ENCODE peak calls at places on chromosomes 5 and 9, in seven cellular contexts. One of them, this sample, is unnamed.

GRCh38 chr5:179262126-179262920 is 82.9 kb downstream of the ADAMTS2 start:
- DNase-seq in amygdala: no peak
- DNase-seq in stomach: peak
- DNase-seq in left colon: no peak
- DNase-seq in stromal cell of bone marrow: no peak
- DNase-seq in HTR-8/SVneo: no peak
- DNase-seq in stimulated activated CD4-positive, alpha-beta T cell treated with anti-CD3 and anti-CD28 coated beads, Interleukin-15, amount 100 ng/mL, for 48 hours: no peak
- DNase-seq in this sample: no peak

GRCh38 chr5:43121565-43122484 is 1.1 kb downstream of the ZNF131 start:
- DNase-seq in stomach: no peak
- DNase-seq in stimulated activated CD4-positive, alpha-beta T cell treated with anti-CD3 and anti-CD28 coated beads, Interleukin-15, amount 100 ng/mL, for 48 hours: no peak
- DNase-seq in stromal cell of bone marrow: peak
- DNase-seq in amygdala: no peak
- DNase-seq in left colon: peak
- DNase-seq in HTR-8/SVneo: peak
- DNase-seq in this sample: no peak

GRCh38 chr5:76204713-76205112 is 121.5 kb downstream of the SV2C start:
- DNase-seq in HTR-8/SVneo: no peak
- DNase-seq in stimulated activated CD4-positive, alpha-beta T cell treated with anti-CD3 and anti-CD28 coated beads, Interleukin-15, amount 100 ng/mL, for 48 hours: no peak
- DNase-seq in stromal cell of bone marrow: no peak
- DNase-seq in left colon: peak
- DNase-seq in amygdala: no peak
- DNase-seq in stomach: peak
- DNase-seq in this sample: peak

GRCh38 chr9:69456201-69456600 is 131.2 kb downstream of the ENTREP1 start:
- DNase-seq in stomach: no peak
- DNase-seq in amygdala: no peak
- DNase-seq in stromal cell of bone marrow: no peak
- DNase-seq in left colon: no peak
- DNase-seq in HTR-8/SVneo: no peak
- DNase-seq in stimulated activated CD4-positive, alpha-beta T cell treated with anti-CD3 and anti-CD28 coated beads, Interleukin-15, amount 100 ng/mL, for 48 hours: no peak
- DNase-seq in this sample: no peak

GRCh38 chr5:61916621-61917620 is 389.1 kb upstream of the KIF2A start:
- DNase-seq in amygdala: no peak
- DNase-seq in left colon: no peak
- DNase-seq in HTR-8/SVneo: peak
- DNase-seq in stomach: no peak
- DNase-seq in stimulated activated CD4-positive, alpha-beta T cell treated with anti-CD3 and anti-CD28 coated beads, Interleukin-15, amount 100 ng/mL, for 48 hours: no peak
- DNase-seq in stromal cell of bone marrow: no peak
- DNase-seq in this sample: no peak

GRCh38 chr9:98709968-98710965 is 1.5 kb upstream of the GABBR2 start:
- DNase-seq in stromal cell of bone marrow: peak
- DNase-seq in stimulated activated CD4-positive, alpha-beta T cell treated with anti-CD3 and anti-CD28 coated beads, Interleukin-15, amount 100 ng/mL, for 48 hours: no peak
- DNase-seq in amygdala: no peak
- DNase-seq in stomach: no peak
- DNase-seq in HTR-8/SVneo: peak
- DNase-seq in left colon: no peak
- DNase-seq in this sample: no peak

GRCh38 chr5:65986050-65986451 is 59.7 kb downstream of the ERBIN start:
- DNase-seq in stromal cell of bone marrow: peak
- DNase-seq in HTR-8/SVneo: peak
- DNase-seq in stimulated activated CD4-positive, alpha-beta T cell treated with anti-CD3 and anti-CD28 coated beads, Interleukin-15, amount 100 ng/mL, for 48 hours: no peak
- DNase-seq in amygdala: no peak
- DNase-seq in left colon: no peak
- DNase-seq in stomach: no peak
- DNase-seq in this sample: no peak

GRCh38 chr9:137299938-137300337 is 2.1 kb downstream of the NRARP start:
- DNase-seq in left colon: no peak
- DNase-seq in stromal cell of bone marrow: no peak
- DNase-seq in amygdala: no peak
- DNase-seq in stimulated activated CD4-positive, alpha-beta T cell treated with anti-CD3 and anti-CD28 coated beads, Interleukin-15, amount 100 ng/mL, for 48 hours: no peak
- DNase-seq in HTR-8/SVneo: no peak
- DNase-seq in stomach: no peak
- DNase-seq in this sample: peak

GRCh38 chr5:43563321-43563720 is 6.4 kb upstream of the PAIP1 start:
- DNase-seq in stimulated activated CD4-positive, alpha-beta T cell treated with anti-CD3 and anti-CD28 coated beads, Interleukin-15, amount 100 ng/mL, for 48 hours: no peak
- DNase-seq in stromal cell of bone marrow: peak
- DNase-seq in HTR-8/SVneo: no peak
- DNase-seq in amygdala: no peak
- DNase-seq in left colon: no peak
- DNase-seq in stomach: no peak
- DNase-seq in this sample: no peak

GRCh38 chr5:143442398-143442797 is 38.9 kb upstream of the NR3C1 start:
- DNase-seq in stromal cell of bone marrow: peak
- DNase-seq in stimulated activated CD4-positive, alpha-beta T cell treated with anti-CD3 and anti-CD28 coated beads, Interleukin-15, amount 100 ng/mL, for 48 hours: no peak
- DNase-seq in left colon: no peak
- DNase-seq in stomach: no peak
- DNase-seq in HTR-8/SVneo: no peak
- DNase-seq in amygdala: no peak
- DNase-seq in this sample: no peak

GRCh38 chr9:34035656-34036055 is 13.0 kb downstream of the UBAP2 start:
- DNase-seq in stomach: no peak
- DNase-seq in stromal cell of bone marrow: no peak
- DNase-seq in stimulated activated CD4-positive, alpha-beta T cell treated with anti-CD3 and anti-CD28 coated beads, Interleukin-15, amount 100 ng/mL, for 48 hours: no peak
- DNase-seq in left colon: no peak
- DNase-seq in HTR-8/SVneo: no peak
- DNase-seq in amygdala: no peak
- DNase-seq in this sample: no peak

GRCh38 chr9:109766351-109766750 is 13.6 kb upstream of the PALM2AKAP2 start:
- DNase-seq in left colon: no peak
- DNase-seq in stomach: no peak
- DNase-seq in amygdala: no peak
- DNase-seq in HTR-8/SVneo: peak
- DNase-seq in stimulated activated CD4-positive, alpha-beta T cell treated with anti-CD3 and anti-CD28 coated beads, Interleukin-15, amount 100 ng/mL, for 48 hours: no peak
- DNase-seq in stromal cell of bone marrow: peak
- DNase-seq in this sample: no peak

GRCh38 chr9:137168575-137168906 is 1.3 kb downstream of the LRRC26 start:
- DNase-seq in left colon: no peak
- DNase-seq in stomach: no peak
- DNase-seq in stromal cell of bone marrow: no peak
- DNase-seq in HTR-8/SVneo: no peak
- DNase-seq in amygdala: no peak
- DNase-seq in stimulated activated CD4-positive, alpha-beta T cell treated with anti-CD3 and anti-CD28 coated beads, Interleukin-15, amount 100 ng/mL, for 48 hours: no peak
- DNase-seq in this sample: no peak

GRCh38 chr5:107204413-107204812 is 466.3 kb downstream of the EFNA5 start:
- DNase-seq in left colon: no peak
- DNase-seq in stomach: no peak
- DNase-seq in amygdala: no peak
- DNase-seq in stromal cell of bone marrow: no peak
- DNase-seq in HTR-8/SVneo: no peak
- DNase-seq in stimulated activated CD4-positive, alpha-beta T cell treated with anti-CD3 and anti-CD28 coated beads, Interleukin-15, amount 100 ng/mL, for 48 hours: no peak
- DNase-seq in this sample: no peak

GRCh38 chr5:178460598-178461425 is 129.4 kb downstream of the COL23A1 start:
- DNase-seq in stimulated activated CD4-positive, alpha-beta T cell treated with anti-CD3 and anti-CD28 coated beads, Interleukin-15, amount 100 ng/mL, for 48 hours: peak
- DNase-seq in amygdala: no peak
- DNase-seq in left colon: peak
- DNase-seq in stomach: peak
- DNase-seq in HTR-8/SVneo: peak
- DNase-seq in stromal cell of bone marrow: no peak
- DNase-seq in this sample: no peak

GRCh38 chr9:130658893-130659698 is 5.3 kb upstream of the PRDM12 start:
- DNase-seq in amygdala: no peak
- DNase-seq in stromal cell of bone marrow: no peak
- DNase-seq in left colon: no peak
- DNase-seq in stomach: no peak
- DNase-seq in HTR-8/SVneo: no peak
- DNase-seq in stimulated activated CD4-positive, alpha-beta T cell treated with anti-CD3 and anti-CD28 coated beads, Interleukin-15, amount 100 ng/mL, for 48 hours: no peak
- DNase-seq in this sample: no peak

GRCh38 chr9:14497476-14497875 is 183.5 kb upstream of the NFIB start:
- DNase-seq in amygdala: no peak
- DNase-seq in stromal cell of bone marrow: peak
- DNase-seq in stomach: no peak
- DNase-seq in stimulated activated CD4-positive, alpha-beta T cell treated with anti-CD3 and anti-CD28 coated beads, Interleukin-15, amount 100 ng/mL, for 48 hours: no peak
- DNase-seq in HTR-8/SVneo: no peak
- DNase-seq in left colon: no peak
- DNase-seq in this sample: no peak

GRCh38 chr5:71922584-71923106 is 184.6 kb upstream of the MAP1B start:
- DNase-seq in amygdala: no peak
- DNase-seq in HTR-8/SVneo: no peak
- DNase-seq in stomach: no peak
- DNase-seq in stromal cell of bone marrow: no peak
- DNase-seq in stimulated activated CD4-positive, alpha-beta T cell treated with anti-CD3 and anti-CD28 coated beads, Interleukin-15, amount 100 ng/mL, for 48 hours: no peak
- DNase-seq in left colon: no peak
- DNase-seq in this sample: no peak

GRCh38 chr5:16508730-16509531 is 43.3 kb upstream of the ZNF622 start:
- DNase-seq in left colon: peak
- DNase-seq in amygdala: no peak
- DNase-seq in stromal cell of bone marrow: no peak
- DNase-seq in stimulated activated CD4-positive, alpha-beta T cell treated with anti-CD3 and anti-CD28 coated beads, Interleukin-15, amount 100 ng/mL, for 48 hours: no peak
- DNase-seq in HTR-8/SVneo: no peak
- DNase-seq in stomach: peak
- DNase-seq in this sample: peak

GRCh38 chr5:37275521-37275920 is 26.3 kb upstream of the CPLANE1 start:
- DNase-seq in stimulated activated CD4-positive, alpha-beta T cell treated with anti-CD3 and anti-CD28 coated beads, Interleukin-15, amount 100 ng/mL, for 48 hours: no peak
- DNase-seq in left colon: no peak
- DNase-seq in stromal cell of bone marrow: no peak
- DNase-seq in stomach: no peak
- DNase-seq in amygdala: no peak
- DNase-seq in HTR-8/SVneo: no peak
- DNase-seq in this sample: no peak

GRCh38 chr9:105064248-105065118 is 136.5 kb upstream of the ABCA1 start:
- DNase-seq in stimulated activated CD4-positive, alpha-beta T cell treated with anti-CD3 and anti-CD28 coated beads, Interleukin-15, amount 100 ng/mL, for 48 hours: no peak
- DNase-seq in left colon: peak
- DNase-seq in amygdala: peak
- DNase-seq in stromal cell of bone marrow: peak
- DNase-seq in HTR-8/SVneo: peak
- DNase-seq in stomach: peak
- DNase-seq in this sample: peak

GRCh38 chr9:136697146-136697820 is 10.0 kb upstream of the AGPAT2 start:
- DNase-seq in stimulated activated CD4-positive, alpha-beta T cell treated with anti-CD3 and anti-CD28 coated beads, Interleukin-15, amount 100 ng/mL, for 48 hours: no peak
- DNase-seq in stromal cell of bone marrow: no peak
- DNase-seq in amygdala: no peak
- DNase-seq in stomach: no peak
- DNase-seq in HTR-8/SVneo: no peak
- DNase-seq in left colon: no peak
- DNase-seq in this sample: no peak

GRCh38 chr5:58872670-58873273 is 289.9 kb downstream of the RAB3C start:
- DNase-seq in stromal cell of bone marrow: no peak
- DNase-seq in stimulated activated CD4-positive, alpha-beta T cell treated with anti-CD3 and anti-CD28 coated beads, Interleukin-15, amount 100 ng/mL, for 48 hours: no peak
- DNase-seq in HTR-8/SVneo: no peak
- DNase-seq in left colon: no peak
- DNase-seq in stomach: no peak
- DNase-seq in amygdala: no peak
- DNase-seq in this sample: no peak

GRCh38 chr5:160270704-160271103 is 41.4 kb downstream of the FABP6 start:
- DNase-seq in stomach: no peak
- DNase-seq in left colon: no peak
- DNase-seq in HTR-8/SVneo: no peak
- DNase-seq in stromal cell of bone marrow: no peak
- DNase-seq in stimulated activated CD4-positive, alpha-beta T cell treated with anti-CD3 and anti-CD28 coated beads, Interleukin-15, amount 100 ng/mL, for 48 hours: no peak
- DNase-seq in amygdala: no peak
- DNase-seq in this sample: no peak

GRCh38 chr5:132687995-132688394 is 14.2 kb downstream of the IL4 start:
- DNase-seq in stimulated activated CD4-positive, alpha-beta T cell treated with anti-CD3 and anti-CD28 coated beads, Interleukin-15, amount 100 ng/mL, for 48 hours: no peak
- DNase-seq in amygdala: no peak
- DNase-seq in stomach: no peak
- DNase-seq in HTR-8/SVneo: no peak
- DNase-seq in left colon: no peak
- DNase-seq in stromal cell of bone marrow: no peak
- DNase-seq in this sample: no peak

GRCh38 chr9:137194909-137195308 is 5.6 kb downstream of the TPRN start:
- DNase-seq in stimulated activated CD4-positive, alpha-beta T cell treated with anti-CD3 and anti-CD28 coated beads, Interleukin-15, amount 100 ng/mL, for 48 hours: no peak
- DNase-seq in stomach: peak
- DNase-seq in left colon: peak
- DNase-seq in HTR-8/SVneo: no peak
- DNase-seq in amygdala: no peak
- DNase-seq in stromal cell of bone marrow: no peak
- DNase-seq in this sample: peak

GRCh38 chr5:156178117-156178516 is 148.8 kb upstream of the SGCD start:
- DNase-seq in left colon: no peak
- DNase-seq in stromal cell of bone marrow: no peak
- DNase-seq in stomach: no peak
- DNase-seq in amygdala: no peak
- DNase-seq in HTR-8/SVneo: no peak
- DNase-seq in stimulated activated CD4-positive, alpha-beta T cell treated with anti-CD3 and anti-CD28 coated beads, Interleukin-15, amount 100 ng/mL, for 48 hours: no peak
- DNase-seq in this sample: no peak

GRCh38 chr5:143316844-143317631 is 86.4 kb downstream of the NR3C1 start:
- DNase-seq in HTR-8/SVneo: no peak
- DNase-seq in stimulated activated CD4-positive, alpha-beta T cell treated with anti-CD3 and anti-CD28 coated beads, Interleukin-15, amount 100 ng/mL, for 48 hours: no peak
- DNase-seq in stromal cell of bone marrow: no peak
- DNase-seq in amygdala: no peak
- DNase-seq in left colon: no peak
- DNase-seq in stomach: no peak
- DNase-seq in this sample: no peak

GRCh38 chr5:65986796-65987195 is 60.4 kb downstream of the ERBIN start:
- DNase-seq in stromal cell of bone marrow: no peak
- DNase-seq in stimulated activated CD4-positive, alpha-beta T cell treated with anti-CD3 and anti-CD28 coated beads, Interleukin-15, amount 100 ng/mL, for 48 hours: no peak
- DNase-seq in left colon: no peak
- DNase-seq in HTR-8/SVneo: no peak
- DNase-seq in stomach: no peak
- DNase-seq in amygdala: no peak
- DNase-seq in this sample: no peak

GRCh38 chr9:96067004-96067403 is 191.5 kb downstream of the ERCC6L2 start:
- DNase-seq in amygdala: no peak
- DNase-seq in HTR-8/SVneo: no peak
- DNase-seq in left colon: no peak
- DNase-seq in stomach: no peak
- DNase-seq in stromal cell of bone marrow: peak
- DNase-seq in stimulated activated CD4-positive, alpha-beta T cell treated with anti-CD3 and anti-CD28 coated beads, Interleukin-15, amount 100 ng/mL, for 48 hours: no peak
- DNase-seq in this sample: no peak

GRCh38 chr5:153569036-153569435 is 78.6 kb downstream of the GRIA1 start:
- DNase-seq in stimulated activated CD4-positive, alpha-beta T cell treated with anti-CD3 and anti-CD28 coated beads, Interleukin-15, amount 100 ng/mL, for 48 hours: no peak
- DNase-seq in amygdala: no peak
- DNase-seq in stomach: no peak
- DNase-seq in stromal cell of bone marrow: no peak
- DNase-seq in left colon: no peak
- DNase-seq in HTR-8/SVneo: no peak
- DNase-seq in this sample: no peak

GRCh38 chr9:132539071-132539470 is 43.3 kb upstream of the BARHL1 start:
- DNase-seq in amygdala: no peak
- DNase-seq in stromal cell of bone marrow: no peak
- DNase-seq in HTR-8/SVneo: no peak
- DNase-seq in stimulated activated CD4-positive, alpha-beta T cell treated with anti-CD3 and anti-CD28 coated beads, Interleukin-15, amount 100 ng/mL, for 48 hours: no peak
- DNase-seq in left colon: no peak
- DNase-seq in stomach: no peak
- DNase-seq in this sample: peak

GRCh38 chr5:32916648-32917047 is 205.5 kb downstream of the NPR3 start:
- DNase-seq in stromal cell of bone marrow: peak
- DNase-seq in amygdala: no peak
- DNase-seq in left colon: no peak
- DNase-seq in stimulated activated CD4-positive, alpha-beta T cell treated with anti-CD3 and anti-CD28 coated beads, Interleukin-15, amount 100 ng/mL, for 48 hours: no peak
- DNase-seq in stomach: no peak
- DNase-seq in HTR-8/SVneo: peak
- DNase-seq in this sample: peak

This sample was measured in mucosa of descending colon.